ENCODE peak calls at places on chromosome 3, in four cellular contexts. T is mucosa of descending colon, H is IMR-90, P is breast epithelium. M is an unnamed sample.

GRCh38 chr3:197802505-197803459 is 11.7 kb downstream of the LRCH3 start:
- DNase-seq in T (no peak), H (no peak), P (no peak), M (no peak)

GRCh38 chr3:45105855-45106655 is 40.1 kb downstream of the CDCP1 start:
- DNase-seq in T (no peak), H (peak; percentile 94), P (no peak), M (no peak)

GRCh38 chr3:117587416-117587815 is 877.8 kb downstream of the TUSC7 start:
- DNase-seq in T (no peak), H (no peak), P (no peak), M (no peak)

GRCh38 chr3:43759297-43759782 is 68.6 kb downstream of the ABHD5 start:
- DNase-seq in T (no peak), H (peak; percentile 87), P (no peak), M (no peak)

GRCh38 chr3:42376397-42376798 is 34.0 kb downstream of the LYZL4 start:
- DNase-seq in T (no peak), H (peak; percentile 72), P (peak; percentile 71), M (no peak)

GRCh38 chr3:24263069-24263668 is 231.5 kb downstream of the THRB start:
- DNase-seq in T (no peak), H (no peak), P (no peak), M (no peak)

GRCh38 chr3:150180349-150180748 is 209.7 kb upstream of the PFN2 start:
- DNase-seq in T (no peak), H (peak; percentile 86), P (no peak), M (no peak)

GRCh38 chr3:8499181-8499611 is 2.4 kb upstream of the LMCD1 start:
- DNase-seq in T (no peak), H (no peak), P (peak; percentile 83), M (no peak)

GRCh38 chr3:13901935-13902584 is 22.2 kb upstream of the WNT7A start:
- DNase-seq in T (no peak), H (no peak), P (no peak), M (no peak)
- H3K9me3 ChIP-seq in T (peaks cover 54% of the 10 kb centered on the region), H (peaks cover 13% of the 10 kb centered on the region), P (peaks cover 29% of the 10 kb centered on the region), M (peaks cover 18% of the 10 kb centered on the region)

DNA sequence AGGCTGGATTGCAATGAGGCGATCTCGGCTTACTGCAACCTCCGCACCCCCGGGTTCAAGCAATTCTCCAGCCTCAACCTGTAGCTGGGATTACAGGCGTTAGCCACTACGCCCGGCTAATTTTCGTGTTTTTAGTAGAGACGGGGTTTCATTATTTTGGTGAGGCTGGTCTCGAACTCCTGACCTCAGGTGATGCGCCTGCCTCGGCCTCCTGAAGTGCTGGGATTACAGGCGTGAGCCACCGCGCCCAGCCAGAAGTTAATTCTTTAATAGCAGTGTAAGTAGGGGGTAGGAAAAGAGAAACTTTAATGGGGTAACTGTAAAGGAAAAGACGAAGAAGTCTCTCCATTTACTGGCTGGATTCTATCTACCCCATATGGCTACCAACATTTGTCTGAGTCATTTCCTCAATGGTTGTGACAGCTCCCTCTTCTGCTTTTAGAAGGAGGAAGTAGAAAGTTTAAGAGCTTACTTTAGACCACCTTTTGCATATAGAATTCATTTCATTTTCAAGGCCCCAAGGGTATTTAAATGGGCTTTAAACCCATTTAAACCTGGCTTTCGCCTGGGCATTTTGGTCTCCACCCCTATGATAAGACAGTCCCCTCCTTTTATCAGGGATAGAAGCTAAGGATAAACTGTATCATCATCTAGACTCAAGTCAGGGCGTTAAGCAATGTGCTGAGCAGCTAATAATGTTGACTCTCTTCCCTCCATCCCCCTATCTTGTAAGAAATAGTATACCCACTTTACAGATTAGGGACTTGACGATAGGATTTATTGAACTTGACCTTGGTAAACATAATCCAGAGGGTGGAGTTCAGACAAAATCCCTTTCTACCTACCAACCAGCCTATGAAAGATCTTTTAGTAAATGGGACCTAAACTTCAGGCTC is 1.1 kb upstream of the CDV3 start:
- DNase-seq in T (peak; percentile 38), H (peak; percentile 53), P (no peak), M (no peak)
- H3K4me1 ChIP-seq in T (peaks cover 16% of the 10 kb centered on the region), H (peaks cover 17% of the 10 kb centered on the region), P (peaks cover 16% of the 10 kb centered on the region), M (peaks cover 32% of the 10 kb centered on the region)

GRCh38 chr3:120072867-120073525 is 21.3 kb downstream of the GSK3B start:
- DNase-seq in T (no peak), H (no peak), P (no peak), M (no peak)
- TF ChIP-seq CTCF in T (no peak), H (no peak), P (no peak), M (no peak)

GRCh38 chr3:36814776-36815175 is 50.4 kb upstream of the DCLK3 start:
- DNase-seq in T (no peak), H (no peak), P (no peak), M (peak; percentile 34)

GRCh38 chr3:36814071-36814717 is 49.8 kb upstream of the DCLK3 start:
- DNase-seq in T (no peak), H (no peak), P (no peak), M (no peak)

GRCh38 chr3:36815375-36815774 is 51.0 kb upstream of the DCLK3 start:
- DNase-seq in T (no peak), H (no peak), P (no peak), M (no peak)

GRCh38 chr3:36813320-36813719 is 49.0 kb upstream of the DCLK3 start:
- DNase-seq in T (no peak), H (no peak), P (peak; percentile 45), M (no peak)

GRCh38 chr3:36817806-36818205 is 53.5 kb upstream of the DCLK3 start:
- DNase-seq in T (no peak), H (no peak), P (no peak), M (no peak)
- H3K9me3 ChIP-seq in T (no peaks in the 10 kb centered on the region), H (no peaks in the 10 kb centered on the region), P (no peaks in the 10 kb centered on the region), M (no peaks in the 10 kb centered on the region)

GRCh38 chr3:98886525-98886924 is 15.0 kb downstream of the DCBLD2 start:
- DNase-seq in T (no peak), H (peak; percentile 30), P (no peak), M (no peak)

GRCh38 chr3:98887684-98888083 is 13.8 kb downstream of the DCBLD2 start:
- DNase-seq in T (no peak), H (no peak), P (no peak), M (no peak)

GRCh38 chr3:98884675-98885371 is 16.7 kb downstream of the DCBLD2 start:
- DNase-seq in T (no peak), H (peak; percentile 55), P (no peak), M (no peak)

GRCh38 chr3:98890181-98890882 is 11.2 kb downstream of the DCBLD2 start:
- DNase-seq in T (no peak), H (peak; percentile 38), P (no peak), M (no peak)

DNA sequence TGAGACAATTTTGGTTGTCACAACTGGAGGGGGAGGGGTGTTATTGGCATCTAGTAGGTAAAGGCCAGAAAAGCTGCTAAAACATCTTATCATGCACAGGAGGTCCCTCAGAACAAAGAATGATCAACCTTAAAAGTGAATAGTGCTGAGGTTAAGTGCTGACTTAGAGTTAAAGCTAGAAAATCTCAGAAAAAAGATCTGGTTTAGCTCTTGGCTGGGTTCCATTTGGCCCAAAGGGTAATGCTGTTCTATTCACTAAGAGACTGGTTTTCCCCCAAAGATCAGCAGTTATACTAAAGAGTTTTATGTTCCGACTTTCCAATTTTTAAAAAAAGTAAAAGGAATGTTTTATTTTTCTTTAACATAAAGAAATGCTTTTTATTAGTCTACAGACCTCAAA is 15.6 kb downstream of the DCBLD2 start:
- DNase-seq in T (no peak), H (peak; percentile 39), P (no peak), M (no peak)
- H3K4me1 ChIP-seq in T (no peaks in the 10 kb centered on the region), H (peaks cover 20% of the 10 kb centered on the region), P (peaks cover 3% of the 10 kb centered on the region), M (peaks cover 15% of the 10 kb centered on the region)

GRCh38 chr3:147838650-147839049 is 429.5 kb downstream of the ZIC1 start:
- DNase-seq in T (no peak), H (peak; percentile 24), P (no peak), M (no peak)
- TF ChIP-seq CTCF in T (no peak), H (peak; percentile 37), P (no peak), M (no peak)

DNA sequence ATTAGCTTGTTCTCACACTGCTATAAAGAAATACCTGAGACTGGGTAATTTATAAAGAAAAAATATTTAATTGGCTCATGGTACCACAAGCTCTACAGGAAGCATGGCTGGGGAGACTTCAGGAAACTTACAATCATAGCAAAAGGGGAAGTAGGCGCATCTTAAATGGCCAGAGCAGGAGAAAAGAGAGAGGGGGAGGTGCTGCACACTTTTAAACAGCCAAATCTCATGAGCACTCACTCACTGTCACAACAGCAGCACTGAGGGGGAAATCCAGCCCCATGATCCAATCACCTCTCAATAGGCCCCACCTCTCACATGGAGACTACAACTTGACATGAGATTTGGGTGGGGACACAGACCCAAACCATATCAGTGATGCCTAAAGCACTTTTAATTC is 82.5 kb downstream of the DCLK3 start:
- DNase-seq in T (no peak), H (no peak), P (no peak), M (no peak)
- H3K9me3 ChIP-seq in T (peaks cover 9% of the 10 kb centered on the region), H (no peaks in the 10 kb centered on the region), P (peaks cover 17% of the 10 kb centered on the region), M (peaks cover 8% of the 10 kb centered on the region)